ENCODE peak calls at places on chromosomes 6 and 20, in nine cellular contexts. D, L, V, Y, R, P, T, M and W are unnamed samples.

GRCh38 chr20:25453035-25453810 is 45.8 kb downstream of the GINS1 start:
- DNase-seq in D (no peak), L (no peak), V (no peak), Y (no peak), R (no peak), P (peak; percentile 27), T (peak; percentile 26), M (no peak), W (no peak)

GRCh38 chr6:74320076-74320475 is 624.1 kb downstream of the CD109 start:
- DNase-seq in D (no peak), L (no peak), V (no peak), Y (no peak), R (no peak), P (no peak), T (no peak), M (no peak), W (no peak)

GRCh38 chr6:73258721-73259120 is 4.3 kb downstream of the KHDC1 start:
- DNase-seq in D (no peak), L (no peak), V (no peak), Y (no peak), R (no peak), P (no peak), T (no peak), M (peak; percentile 19), W (no peak)

GRCh38 chr20:36926653-36927200 is 24.8 kb downstream of the SAMHD1 start:
- DNase-seq in D (no peak), L (no peak), V (no peak), Y (no peak), R (no peak), P (no peak), T (no peak), M (no peak), W (no peak)

GRCh38 chr6:113672691-113673149 is 184.4 kb upstream of the MARCKS start:
- DNase-seq in D (no peak), L (peak; percentile 36), V (no peak), Y (no peak), R (peak; percentile 49), P (peak; percentile 69), T (no peak), M (peak; percentile 41), W (peak; percentile 17)

GRCh38 chr6:70221025-70221714 is 81.7 kb downstream of the COL9A1 start:
- DNase-seq in D (no peak), L (no peak), V (no peak), Y (peak; percentile 51), R (no peak), P (peak; percentile 53), T (peak; percentile 53), M (peak; percentile 49), W (no peak)

GRCh38 chr6:71190809-71191208 is 97.8 kb upstream of the OGFRL1 start:
- DNase-seq in D (no peak), L (peak; percentile 34), V (no peak), Y (no peak), R (no peak), P (peak; percentile 66), T (peak; percentile 72), M (peak; percentile 40), W (no peak)

GRCh38 chr20:58481541-58482021 is 33.6 kb downstream of the APCDD1L start:
- DNase-seq in D (peak; percentile 30), L (peak; percentile 24), V (no peak), Y (peak; percentile 74), R (no peak), P (peak; percentile 59), T (peak; percentile 68), M (peak; percentile 72), W (no peak)

GRCh38 chr6:10163159-10163962 is 251.5 kb downstream of the TFAP2A start:
- DNase-seq in D (no peak), L (no peak), V (no peak), Y (peak; percentile 22), R (no peak), P (no peak), T (no peak), M (no peak), W (no peak)

GRCh38 chr6:98783578-98783977 is 50.8 kb upstream of the POU3F2 start:
- DNase-seq in D (no peak), L (no peak), V (no peak), Y (no peak), R (no peak), P (no peak), T (no peak), M (no peak), W (no peak)

GRCh38 chr6:101392561-101393230 is 812 bp upstream of the GRIK2 start:
- DNase-seq in D (no peak), L (no peak), V (no peak), Y (no peak), R (no peak), P (no peak), T (no peak), M (no peak), W (no peak)

GRCh38 chr6:150463852-150464251 is 95.0 kb downstream of the IYD start:
- DNase-seq in D (no peak), L (no peak), V (no peak), Y (no peak), R (no peak), P (no peak), T (no peak), M (no peak), W (no peak)

GRCh38 chr6:42294759-42295158 is 77.1 kb upstream of the MRPS10 start:
- DNase-seq in D (no peak), L (peak; percentile 73), V (no peak), Y (no peak), R (no peak), P (peak; percentile 45), T (peak; percentile 46), M (peak; percentile 72), W (no peak)

DNA sequence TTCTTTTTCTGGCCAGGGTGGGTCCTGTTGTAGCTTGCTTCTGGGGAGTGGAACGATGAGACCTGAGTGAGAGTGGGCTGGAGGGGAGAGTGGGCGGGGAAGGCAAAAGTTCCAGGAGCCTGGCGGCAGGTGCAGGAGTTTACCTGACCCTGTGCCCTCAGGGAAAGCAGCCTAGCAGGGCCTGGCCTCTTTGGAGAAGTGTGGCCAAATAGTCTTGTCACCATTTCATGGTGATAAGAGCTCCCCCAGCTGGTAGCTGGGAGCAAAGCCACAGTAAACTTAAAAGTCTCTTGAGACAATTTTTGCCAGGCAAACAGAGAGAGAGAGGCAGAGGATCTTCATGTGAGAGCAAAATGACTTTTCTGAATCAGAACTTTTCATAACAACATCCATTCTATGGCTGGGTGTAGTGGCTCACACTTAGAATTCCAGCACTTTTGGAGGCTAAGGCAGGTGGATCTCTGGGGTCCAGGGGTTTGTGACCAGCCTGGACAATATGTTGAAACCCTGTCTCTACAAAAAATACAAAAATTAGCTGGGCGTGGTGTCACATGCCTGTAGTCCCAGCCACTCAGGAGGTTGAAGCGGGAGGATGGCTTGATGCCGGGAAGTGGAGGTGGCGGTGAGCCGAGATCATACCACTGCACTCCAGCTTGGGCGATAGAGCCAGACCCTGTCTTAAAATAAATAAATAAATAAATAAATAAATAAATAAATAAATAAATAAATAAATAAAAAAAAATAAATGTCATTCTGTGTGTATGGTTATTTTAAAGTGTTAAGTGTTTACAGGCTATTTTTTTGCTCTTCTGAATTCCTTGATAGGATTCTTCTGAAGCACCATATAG is 161.8 kb upstream of the SCGN start:
- DNase-seq in D (peak; percentile 66), L (peak; percentile 77), V (peak; percentile 26), Y (peak; percentile 82), R (peak; percentile 54), P (peak; percentile 86), T (peak; percentile 88), M (peak; percentile 75), W (peak; percentile 57)
- TF ChIP-seq CTCF in D (peak; percentile 89), L (peak; percentile 86), V (peak; percentile 81), Y (peak; percentile 89), R (peak; percentile 78), P (peak; percentile 90), T (peak; percentile 88), M (peak; percentile 92), W (peak; percentile 76)

GRCh38 chr20:33521461-33521860 is 31.6 kb downstream of the CBFA2T2 start:
- DNase-seq in D (no peak), L (no peak), V (no peak), Y (no peak), R (no peak), P (no peak), T (no peak), M (no peak), W (no peak)

GRCh38 chr20:33516882-33517281 is 27.0 kb downstream of the CBFA2T2 start:
- DNase-seq in D (no peak), L (no peak), V (no peak), Y (peak; percentile 18), R (no peak), P (no peak), T (peak; percentile 25), M (no peak), W (no peak)

GRCh38 chr20:33518071-33518470 is 28.2 kb downstream of the CBFA2T2 start:
- DNase-seq in D (no peak), L (peak; percentile 69), V (no peak), Y (no peak), R (no peak), P (peak; percentile 47), T (peak; percentile 74), M (no peak), W (no peak)

DNA sequence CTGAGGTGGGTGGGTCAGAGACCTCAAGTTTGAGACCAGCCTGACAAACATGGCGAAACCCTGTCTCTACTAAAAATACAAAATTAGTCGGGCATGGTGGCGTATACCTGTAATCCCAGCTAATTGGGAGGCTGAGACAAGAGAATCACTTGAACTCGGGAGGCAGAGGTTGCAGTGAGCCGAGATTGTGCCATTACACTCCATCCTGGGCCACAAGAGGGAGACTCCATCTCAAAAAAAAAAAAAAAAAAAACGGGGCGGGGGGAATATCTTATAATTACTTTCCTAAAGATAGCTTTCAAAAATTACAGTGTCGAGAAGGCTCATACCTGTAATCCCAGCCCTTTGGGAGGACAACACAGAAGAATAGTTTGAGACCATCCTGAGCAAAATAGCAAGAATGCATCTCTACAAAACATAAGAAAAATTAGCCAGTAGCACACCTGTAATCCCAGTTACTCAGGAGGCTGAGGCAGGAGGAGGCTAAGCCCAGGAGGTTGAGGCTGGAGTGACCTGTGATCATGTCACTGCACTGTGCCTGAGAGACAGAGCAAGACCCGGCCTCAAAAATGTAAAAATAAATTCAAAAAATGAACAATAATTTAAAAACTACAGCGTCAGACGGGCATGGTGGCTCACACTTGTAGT is 25.8 kb downstream of the CBFA2T2 start:
- DNase-seq in D (no peak), L (no peak), V (no peak), Y (peak; percentile 21), R (no peak), P (no peak), T (no peak), M (no peak), W (no peak)
- TF ChIP-seq CTCF in D (peak; percentile 32), L (peak; percentile 69), V (peak; percentile 33), Y (peak; percentile 35), R (no peak), P (peak; percentile 28), T (peak; percentile 55), M (peak; percentile 9), W (no peak)

GRCh38 chr6:34551720-34552119 is 4.4 kb downstream of the SPDEF start:
- DNase-seq in D (no peak), L (no peak), V (no peak), Y (no peak), R (no peak), P (no peak), T (no peak), M (no peak), W (no peak)
- TF ChIP-seq CTCF in D (no peak), L (no peak), V (no peak), Y (no peak), R (no peak), P (no peak), T (no peak), M (no peak), W (no peak)

DNA sequence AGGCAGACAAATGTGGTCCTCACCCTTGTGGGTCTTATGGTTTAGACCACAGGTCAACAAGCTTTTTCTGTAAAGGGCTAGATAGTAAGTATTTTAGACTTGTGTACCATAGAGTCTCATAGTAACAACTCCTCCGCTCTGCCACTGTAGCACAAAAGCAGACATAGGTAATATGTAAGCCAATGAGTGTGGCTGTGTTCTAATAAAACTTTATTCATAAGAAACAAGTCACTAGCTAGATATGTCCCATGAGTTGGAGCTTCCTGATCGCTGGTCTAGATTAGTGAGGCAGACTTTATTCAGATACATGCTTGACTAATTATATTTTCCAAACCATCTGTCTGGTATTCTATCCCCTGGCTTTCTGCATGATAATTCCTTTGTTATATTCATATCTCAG is 196.4 kb upstream of the TSHZ2 start:
- DNase-seq in D (no peak), L (no peak), V (no peak), Y (no peak), R (no peak), P (no peak), T (no peak), M (no peak), W (no peak)
- TF ChIP-seq CTCF in D (no peak), L (no peak), V (no peak), Y (no peak), R (no peak), P (no peak), T (no peak), M (no peak), W (no peak)